ENCODE peak calls at places on chromosomes 3 and 15, in four cellular contexts. B, V, A and C are unnamed samples.

GRCh38 chr3:27712136-27713065 is 9.7 kb downstream of the EOMES start:
- DNase-seq in B (peak), V (peak), A (peak), C (no peak)

GRCh38 chr3:195165264-195165608 is 105.7 kb downstream of the XXYLT1 start:
- DNase-seq in B (no peak), V (no peak), A (no peak), C (no peak)

GRCh38 chr15:67066041-67067021 is 929 bp downstream of the SMAD3 start:
- DNase-seq in B (no peak), V (no peak), A (peak), C (no peak)

GRCh38 chr3:196047391-196048030 is 34.4 kb downstream of the TFRC start:
- DNase-seq in B (no peak), V (no peak), A (no peak), C (no peak)

GRCh38 chr3:115862824-115863223 is 239.5 kb downstream of the GAP43 start:
- DNase-seq in B (no peak), V (no peak), A (no peak), C (no peak)

GRCh38 chr3:13286873-13287272 is 133.2 kb downstream of the NUP210 start:
- DNase-seq in B (no peak), V (no peak), A (no peak), C (no peak)

GRCh38 chr15:54605556-54605955 is 591.2 kb downstream of the RSL24D1 start:
- DNase-seq in B (no peak), V (no peak), A (no peak), C (no peak)

GRCh38 chr3:51675201-51675611 is 4.2 kb downstream of the TEX264 start:
- DNase-seq in B (peak), V (no peak), A (no peak), C (no peak)

GRCh38 chr15:57150066-57150865 is 226.0 kb upstream of the CGNL1 start:
- DNase-seq in B (no peak), V (no peak), A (no peak), C (no peak)

GRCh38 chr3:28521663-28522062 is 173.0 kb upstream of the AZI2 start:
- DNase-seq in B (no peak), V (no peak), A (no peak), C (no peak)

GRCh38 chr3:155323063-155323666 is 29.7 kb upstream of the STRIT1 start:
- DNase-seq in B (peak), V (peak), A (peak), C (peak)

GRCh38 chr15:29698030-29698701 is 124.1 kb downstream of the TJP1 start:
- DNase-seq in B (peak), V (no peak), A (no peak), C (no peak)

GRCh38 chr3:137000039-137000438 is 42.3 kb downstream of the IL20RB start:
- DNase-seq in B (no peak), V (no peak), A (no peak), C (no peak)

GRCh38 chr3:161274691-161275298 is 53.7 kb downstream of the NMD3 start:
- DNase-seq in B (peak), V (peak), A (peak), C (no peak)

GRCh38 chr15:85910796-85911195 is 116.1 kb upstream of the KLHL25 start:
- DNase-seq in B (peak), V (no peak), A (no peak), C (no peak)

GRCh38 chr15:75211436-75212199 is 9.9 kb downstream of the C15orf39 start:
- DNase-seq in B (peak), V (no peak), A (no peak), C (no peak)

GRCh38 chr15:45401665-45402161 is 23.4 kb upstream of the GATM start:
- DNase-seq in B (no peak), V (no peak), A (no peak), C (no peak)

GRCh38 chr3:89180334-89180733 is 72.9 kb downstream of the EPHA3 start:
- DNase-seq in B (no peak), V (no peak), A (no peak), C (no peak)

GRCh38 chr3:126084667-126085180 is 800 bp upstream of the SLC41A3 start:
- DNase-seq in B (no peak), V (no peak), A (no peak), C (no peak)

GRCh38 chr15:89899303-89899946 is 5.6 kb upstream of the AP3S2 start:
- DNase-seq in B (no peak), V (no peak), A (no peak), C (no peak)

GRCh38 chr3:50525987-50526386 is 22.6 kb upstream of the CACNA2D2 start:
- DNase-seq in B (peak), V (peak), A (peak), C (no peak)

GRCh38 chr3:128382221-128382807 is 84.4 kb downstream of the DNAJB8 start:
- DNase-seq in B (no peak), V (no peak), A (no peak), C (no peak)

GRCh38 chr15:36675008-36675407 is 95.6 kb downstream of the CDIN1 start:
- DNase-seq in B (no peak), V (no peak), A (no peak), C (no peak)

GRCh38 chr3:138861755-138862333 is 27.1 kb upstream of the PIK3CB start:
- DNase-seq in B (peak), V (no peak), A (no peak), C (no peak)

GRCh38 chr3:110779581-110779980 is 292.0 kb upstream of the NECTIN3 start:
- DNase-seq in B (no peak), V (no peak), A (no peak), C (no peak)

GRCh38 chr3:93973160-93974126 is at the start of gene PROS1:
- DNase-seq in B (peak), V (peak), A (peak), C (no peak)

GRCh38 chr3:148229107-148229506 is 468.6 kb upstream of the AGTR1 start:
- DNase-seq in B (peak), V (no peak), A (peak), C (no peak)

GRCh38 chr3:128273116-128273840 is 120.0 kb downstream of the EEFSEC start:
- DNase-seq in B (no peak), V (no peak), A (no peak), C (no peak)

GRCh38 chr15:88465633-88466219 is 1.5 kb downstream of the MRPL46 start:
- DNase-seq in B (peak), V (no peak), A (no peak), C (no peak)

GRCh38 chr15:88792342-88793282 is 10.6 kb upstream of the ACAN start:
- DNase-seq in B (no peak), V (no peak), A (no peak), C (no peak)

GRCh38 chr3:105996781-105997180 is 128.0 kb upstream of the CBLB start:
- DNase-seq in B (no peak), V (no peak), A (no peak), C (no peak)

GRCh38 chr3:124049203-124049748 is 57.4 kb upstream of the ROPN1 start:
- DNase-seq in B (no peak), V (no peak), A (no peak), C (no peak)